ENCODE peak calls at places on chromosomes 5 and 9, in ten cellular contexts. One of them, this sample, is unnamed.
A peak's percentile ranks its signal among the peaks of the same experiment; 100 is the strongest.

GRCh38 chr5:140083650-140084049 is 30.3 kb upstream of the PURA start:
- DNase-seq in H9: no peak
- DNase-seq in GM23248: no peak
- DNase-seq in A549: no peak
- DNase-seq in thoracic aorta: no peak
- DNase-seq in CD4-positive, alpha-beta T cell: no peak
- DNase-seq in stomach: no peak
- DNase-seq in endothelial cell of umbilical vein: no peak
- DNase-seq in fibroblast of lung: no peak
- DNase-seq in brain microvascular endothelial cell: no peak
- DNase-seq in this sample: no peak

GRCh38 chr9:69180670-69181069 is 6.6 kb downstream of the TJP2 start:
- DNase-seq in H9: no peak
- DNase-seq in GM23248: peak; percentile 96
- DNase-seq in A549: peak; percentile 64
- DNase-seq in thoracic aorta: peak; percentile 80
- DNase-seq in CD4-positive, alpha-beta T cell: peak; percentile 26
- DNase-seq in stomach: peak; percentile 54
- DNase-seq in endothelial cell of umbilical vein: peak; percentile 98
- DNase-seq in fibroblast of lung: peak; percentile 97
- DNase-seq in brain microvascular endothelial cell: peak; percentile 99
- DNase-seq in this sample: no peak

GRCh38 chr5:58322453-58322852 is 137.4 kb downstream of the PLK2 start:
- DNase-seq in H9: no peak
- DNase-seq in GM23248: peak; percentile 39
- DNase-seq in A549: no peak
- DNase-seq in thoracic aorta: no peak
- DNase-seq in CD4-positive, alpha-beta T cell: no peak
- DNase-seq in stomach: no peak
- DNase-seq in endothelial cell of umbilical vein: peak; percentile 68
- DNase-seq in fibroblast of lung: no peak
- DNase-seq in brain microvascular endothelial cell: peak; percentile 14
- DNase-seq in this sample: no peak

GRCh38 chr9:93649610-93650261 is 73.4 kb downstream of the PHF2 start:
- DNase-seq in H9: no peak
- DNase-seq in GM23248: peak; percentile 29
- DNase-seq in A549: no peak
- DNase-seq in thoracic aorta: no peak
- DNase-seq in CD4-positive, alpha-beta T cell: no peak
- DNase-seq in stomach: no peak
- DNase-seq in endothelial cell of umbilical vein: no peak
- DNase-seq in fibroblast of lung: no peak
- DNase-seq in brain microvascular endothelial cell: no peak
- DNase-seq in this sample: no peak

GRCh38 chr5:168291281-168291960 is at the start of gene WWC1:
- DNase-seq in H9: peak; percentile 91
- DNase-seq in GM23248: peak; percentile 77
- DNase-seq in A549: peak; percentile 86
- DNase-seq in thoracic aorta: no peak
- DNase-seq in CD4-positive, alpha-beta T cell: peak; percentile 71
- DNase-seq in stomach: peak; percentile 92
- DNase-seq in endothelial cell of umbilical vein: no peak
- DNase-seq in fibroblast of lung: peak; percentile 22
- DNase-seq in brain microvascular endothelial cell: no peak
- DNase-seq in this sample: no peak

GRCh38 chr9:83599071-83599470 is 23.9 kb upstream of the IDNK start:
- DNase-seq in H9: no peak
- DNase-seq in GM23248: no peak
- DNase-seq in A549: no peak
- DNase-seq in thoracic aorta: no peak
- DNase-seq in CD4-positive, alpha-beta T cell: no peak
- DNase-seq in stomach: no peak
- DNase-seq in endothelial cell of umbilical vein: no peak
- DNase-seq in fibroblast of lung: no peak
- DNase-seq in brain microvascular endothelial cell: no peak
- DNase-seq in this sample: no peak

GRCh38 chr9:106916491-106917235 is 53.7 kb downstream of the ZNF462 start:
- DNase-seq in H9: no peak
- DNase-seq in GM23248: peak; percentile 79
- DNase-seq in A549: peak; percentile 62
- DNase-seq in thoracic aorta: no peak
- DNase-seq in CD4-positive, alpha-beta T cell: no peak
- DNase-seq in stomach: no peak
- DNase-seq in endothelial cell of umbilical vein: peak; percentile 89
- DNase-seq in fibroblast of lung: peak; percentile 63
- DNase-seq in brain microvascular endothelial cell: peak; percentile 86
- DNase-seq in this sample: no peak

GRCh38 chr5:71976449-71976848 is 130.8 kb upstream of the MAP1B start:
- DNase-seq in H9: no peak
- DNase-seq in GM23248: no peak
- DNase-seq in A549: no peak
- DNase-seq in thoracic aorta: no peak
- DNase-seq in CD4-positive, alpha-beta T cell: no peak
- DNase-seq in stomach: no peak
- DNase-seq in endothelial cell of umbilical vein: no peak
- DNase-seq in fibroblast of lung: no peak
- DNase-seq in brain microvascular endothelial cell: no peak
- DNase-seq in this sample: no peak

GRCh38 chr5:3381206-3381825 is 214.3 kb upstream of the IRX1 start:
- DNase-seq in H9: no peak
- DNase-seq in GM23248: no peak
- DNase-seq in A549: no peak
- DNase-seq in thoracic aorta: no peak
- DNase-seq in CD4-positive, alpha-beta T cell: no peak
- DNase-seq in stomach: no peak
- DNase-seq in endothelial cell of umbilical vein: no peak
- DNase-seq in fibroblast of lung: no peak
- DNase-seq in brain microvascular endothelial cell: no peak
- DNase-seq in this sample: no peak
- H3K27ac ChIP-seq in H9: no peak overlapping the region
- H3K27ac ChIP-seq in GM23248: no peak overlapping the region
- H3K27ac ChIP-seq in A549: no peak overlapping the region
- H3K27ac ChIP-seq in thoracic aorta: no peak overlapping the region
- H3K27ac ChIP-seq in CD4-positive, alpha-beta T cell: no peak overlapping the region
- H3K27ac ChIP-seq in stomach: no peak overlapping the region
- H3K27ac ChIP-seq in endothelial cell of umbilical vein: no peak overlapping the region
- H3K27ac ChIP-seq in fibroblast of lung: no peak overlapping the region
- H3K27ac ChIP-seq in brain microvascular endothelial cell: no peak overlapping the region
- H3K27ac ChIP-seq in this sample: no peak overlapping the region

GRCh38 chr5:74166064-74166463 is 474.5 kb downstream of the ENC1 start:
- DNase-seq in H9: no peak
- DNase-seq in GM23248: no peak
- DNase-seq in A549: no peak
- DNase-seq in thoracic aorta: no peak
- DNase-seq in CD4-positive, alpha-beta T cell: no peak
- DNase-seq in stomach: no peak
- DNase-seq in endothelial cell of umbilical vein: peak; percentile 88
- DNase-seq in fibroblast of lung: no peak
- DNase-seq in brain microvascular endothelial cell: peak; percentile 55
- DNase-seq in this sample: no peak
- H3K27ac ChIP-seq in H9: no peak overlapping the region
- H3K27ac ChIP-seq in GM23248: no peak overlapping the region
- H3K27ac ChIP-seq in A549: no peak overlapping the region
- H3K27ac ChIP-seq in thoracic aorta: no peak overlapping the region
- H3K27ac ChIP-seq in CD4-positive, alpha-beta T cell: no peak overlapping the region
- H3K27ac ChIP-seq in stomach: no peak overlapping the region
- H3K27ac ChIP-seq in endothelial cell of umbilical vein: peak overlapping the region; percentile 33
- H3K27ac ChIP-seq in fibroblast of lung: no peak overlapping the region
- H3K27ac ChIP-seq in brain microvascular endothelial cell: peak overlapping the region; percentile 77
- H3K27ac ChIP-seq in this sample: no peak overlapping the region

GRCh38 chr5:68232272-68232671 is 16.7 kb downstream of the PIK3R1 start:
- DNase-seq in H9: no peak
- DNase-seq in GM23248: no peak
- DNase-seq in A549: no peak
- DNase-seq in thoracic aorta: no peak
- DNase-seq in CD4-positive, alpha-beta T cell: no peak
- DNase-seq in stomach: no peak
- DNase-seq in endothelial cell of umbilical vein: no peak
- DNase-seq in fibroblast of lung: no peak
- DNase-seq in brain microvascular endothelial cell: no peak
- DNase-seq in this sample: no peak

GRCh38 chr5:68229416-68229815 is 13.9 kb downstream of the PIK3R1 start:
- DNase-seq in H9: no peak
- DNase-seq in GM23248: no peak
- DNase-seq in A549: no peak
- DNase-seq in thoracic aorta: no peak
- DNase-seq in CD4-positive, alpha-beta T cell: no peak
- DNase-seq in stomach: no peak
- DNase-seq in endothelial cell of umbilical vein: peak; percentile 40
- DNase-seq in fibroblast of lung: no peak
- DNase-seq in brain microvascular endothelial cell: no peak
- DNase-seq in this sample: peak; percentile 12

GRCh38 chr5:68233075-68233474 is 17.5 kb downstream of the PIK3R1 start:
- DNase-seq in H9: no peak
- DNase-seq in GM23248: no peak
- DNase-seq in A549: no peak
- DNase-seq in thoracic aorta: no peak
- DNase-seq in CD4-positive, alpha-beta T cell: no peak
- DNase-seq in stomach: no peak
- DNase-seq in endothelial cell of umbilical vein: no peak
- DNase-seq in fibroblast of lung: no peak
- DNase-seq in brain microvascular endothelial cell: no peak
- DNase-seq in this sample: no peak

GRCh38 chr5:68230285-68230684 is 14.7 kb downstream of the PIK3R1 start:
- DNase-seq in H9: no peak
- DNase-seq in GM23248: no peak
- DNase-seq in A549: no peak
- DNase-seq in thoracic aorta: no peak
- DNase-seq in CD4-positive, alpha-beta T cell: no peak
- DNase-seq in stomach: no peak
- DNase-seq in endothelial cell of umbilical vein: no peak
- DNase-seq in fibroblast of lung: no peak
- DNase-seq in brain microvascular endothelial cell: no peak
- DNase-seq in this sample: no peak

DNA sequence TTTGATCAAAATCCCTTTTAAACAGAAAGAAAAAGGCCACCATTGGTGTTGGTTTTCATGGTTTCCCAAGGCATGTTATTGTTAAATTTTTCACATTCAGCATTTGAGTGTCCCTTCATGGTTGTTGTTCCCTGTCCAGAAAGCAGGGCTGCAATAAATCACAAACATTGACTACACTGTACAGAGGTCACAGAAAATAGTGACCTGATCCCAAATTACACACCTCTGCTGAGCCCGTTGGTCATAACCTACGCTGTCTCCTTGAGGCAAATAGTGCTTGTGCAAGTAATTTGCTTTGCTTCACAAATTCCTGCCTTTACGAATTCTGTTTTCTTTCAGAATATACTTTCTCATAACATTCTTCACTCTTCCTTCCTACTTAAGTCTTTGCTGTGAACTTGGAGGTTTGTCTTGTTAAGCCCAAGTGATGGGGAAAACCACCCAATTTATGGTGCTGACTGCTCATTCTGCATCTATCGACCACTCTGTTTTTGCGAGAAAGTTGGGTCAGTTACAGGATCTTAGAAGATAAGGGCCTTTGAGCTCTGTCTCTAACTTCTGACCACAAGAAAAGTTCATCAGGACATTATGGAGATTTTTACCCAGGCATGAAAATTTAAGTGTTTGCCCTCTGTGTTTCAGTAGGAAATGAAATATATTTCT is 16.0 kb downstream of the PIK3R1 start:
- DNase-seq in H9: no peak
- DNase-seq in GM23248: no peak
- DNase-seq in A549: no peak
- DNase-seq in thoracic aorta: no peak
- DNase-seq in CD4-positive, alpha-beta T cell: no peak
- DNase-seq in stomach: no peak
- DNase-seq in endothelial cell of umbilical vein: no peak
- DNase-seq in fibroblast of lung: no peak
- DNase-seq in brain microvascular endothelial cell: no peak
- DNase-seq in this sample: no peak
- H3K27ac ChIP-seq in H9: no peak overlapping the region
- H3K27ac ChIP-seq in GM23248: no peak overlapping the region
- H3K27ac ChIP-seq in A549: no peak overlapping the region
- H3K27ac ChIP-seq in thoracic aorta: no peak overlapping the region
- H3K27ac ChIP-seq in CD4-positive, alpha-beta T cell: no peak overlapping the region
- H3K27ac ChIP-seq in stomach: no peak overlapping the region
- H3K27ac ChIP-seq in endothelial cell of umbilical vein: no peak overlapping the region
- H3K27ac ChIP-seq in fibroblast of lung: no peak overlapping the region
- H3K27ac ChIP-seq in brain microvascular endothelial cell: no peak overlapping the region
- H3K27ac ChIP-seq in this sample: peak overlapping the region; percentile 75

GRCh38 chr9:134898319-134898718 is 17.7 kb downstream of the FCN2 start:
- DNase-seq in H9: no peak
- DNase-seq in GM23248: no peak
- DNase-seq in A549: no peak
- DNase-seq in thoracic aorta: no peak
- DNase-seq in CD4-positive, alpha-beta T cell: no peak
- DNase-seq in stomach: no peak
- DNase-seq in endothelial cell of umbilical vein: no peak
- DNase-seq in fibroblast of lung: no peak
- DNase-seq in brain microvascular endothelial cell: no peak
- DNase-seq in this sample: no peak
- H3K27ac ChIP-seq in H9: no peak overlapping the region
- H3K27ac ChIP-seq in GM23248: no peak overlapping the region
- H3K27ac ChIP-seq in A549: no peak overlapping the region
- H3K27ac ChIP-seq in thoracic aorta: no peak overlapping the region
- H3K27ac ChIP-seq in CD4-positive, alpha-beta T cell: no peak overlapping the region
- H3K27ac ChIP-seq in stomach: no peak overlapping the region
- H3K27ac ChIP-seq in endothelial cell of umbilical vein: no peak overlapping the region
- H3K27ac ChIP-seq in fibroblast of lung: no peak overlapping the region
- H3K27ac ChIP-seq in brain microvascular endothelial cell: no peak overlapping the region
- H3K27ac ChIP-seq in this sample: no peak overlapping the region

GRCh38 chr5:98468188-98468869 is 305.1 kb upstream of the RGMB start:
- DNase-seq in H9: no peak
- DNase-seq in GM23248: peak; percentile 90
- DNase-seq in A549: no peak
- DNase-seq in thoracic aorta: no peak
- DNase-seq in CD4-positive, alpha-beta T cell: no peak
- DNase-seq in stomach: no peak
- DNase-seq in endothelial cell of umbilical vein: peak; percentile 62
- DNase-seq in fibroblast of lung: peak; percentile 81
- DNase-seq in brain microvascular endothelial cell: peak; percentile 67
- DNase-seq in this sample: no peak

GRCh38 chr5:98470747-98471146 is 302.7 kb upstream of the RGMB start:
- DNase-seq in H9: no peak
- DNase-seq in GM23248: no peak
- DNase-seq in A549: no peak
- DNase-seq in thoracic aorta: no peak
- DNase-seq in CD4-positive, alpha-beta T cell: no peak
- DNase-seq in stomach: no peak
- DNase-seq in endothelial cell of umbilical vein: no peak
- DNase-seq in fibroblast of lung: no peak
- DNase-seq in brain microvascular endothelial cell: no peak
- DNase-seq in this sample: no peak

GRCh38 chr5:98471458-98471857 is 302.0 kb upstream of the RGMB start:
- DNase-seq in H9: no peak
- DNase-seq in GM23248: no peak
- DNase-seq in A549: no peak
- DNase-seq in thoracic aorta: no peak
- DNase-seq in CD4-positive, alpha-beta T cell: no peak
- DNase-seq in stomach: no peak
- DNase-seq in endothelial cell of umbilical vein: no peak
- DNase-seq in fibroblast of lung: no peak
- DNase-seq in brain microvascular endothelial cell: no peak
- DNase-seq in this sample: no peak

GRCh38 chr5:98474802-98475201 is 298.7 kb upstream of the RGMB start:
- DNase-seq in H9: no peak
- DNase-seq in GM23248: peak; percentile 42
- DNase-seq in A549: no peak
- DNase-seq in thoracic aorta: no peak
- DNase-seq in CD4-positive, alpha-beta T cell: no peak
- DNase-seq in stomach: no peak
- DNase-seq in endothelial cell of umbilical vein: no peak
- DNase-seq in fibroblast of lung: peak; percentile 56
- DNase-seq in brain microvascular endothelial cell: no peak
- DNase-seq in this sample: no peak

GRCh38 chr5:98474211-98474610 is 299.3 kb upstream of the RGMB start:
- DNase-seq in H9: no peak
- DNase-seq in GM23248: no peak
- DNase-seq in A549: no peak
- DNase-seq in thoracic aorta: no peak
- DNase-seq in CD4-positive, alpha-beta T cell: no peak
- DNase-seq in stomach: no peak
- DNase-seq in endothelial cell of umbilical vein: no peak
- DNase-seq in fibroblast of lung: no peak
- DNase-seq in brain microvascular endothelial cell: no peak
- DNase-seq in this sample: no peak
- H3K27ac ChIP-seq in H9: no peak overlapping the region
- H3K27ac ChIP-seq in GM23248: no peak overlapping the region
- H3K27ac ChIP-seq in A549: no peak overlapping the region
- H3K27ac ChIP-seq in thoracic aorta: no peak overlapping the region
- H3K27ac ChIP-seq in CD4-positive, alpha-beta T cell: no peak overlapping the region
- H3K27ac ChIP-seq in stomach: no peak overlapping the region
- H3K27ac ChIP-seq in endothelial cell of umbilical vein: no peak overlapping the region
- H3K27ac ChIP-seq in fibroblast of lung: no peak overlapping the region
- H3K27ac ChIP-seq in brain microvascular endothelial cell: no peak overlapping the region
- H3K27ac ChIP-seq in this sample: no peak overlapping the region

This sample was measured in substantia nigra.